ENCODE peak calls at places on chromosome 10, in eight cellular contexts. T is glutamatergic neuron, Y is fibroblast of lung, L is H54, C is lung microvascular endothelial cell, M is glomerular endothelial cell, N is ascending aorta, K is HTR-8/SVneo. D is an unnamed sample.

GRCh38 chr10:46282460-46283216 is 4.2 kb upstream of the ANTXRL start:
- DNase-seq in T (peak), Y (peak), L (peak), C (peak), M (no peak), N (peak), K (peak), D (no peak)

GRCh38 chr10:69958232-69958902 is 94.3 kb upstream of the MACROH2A2 start:
- DNase-seq in T (no peak), Y (peak), L (peak), C (peak), M (peak), N (peak), K (peak), D (no peak)

GRCh38 chr10:131694168-131694962 is 206.4 kb upstream of the PPP2R2D start:
- DNase-seq in T (no peak), Y (no peak), L (no peak), C (no peak), M (no peak), N (peak), K (no peak), D (no peak)

GRCh38 chr10:95821766-95822165 is 65.8 kb downstream of the ENTPD1 start:
- DNase-seq in T (no peak), Y (no peak), L (no peak), C (no peak), M (no peak), N (no peak), K (no peak), D (no peak)

GRCh38 chr10:101770331-101771215 is 5.3 kb downstream of the FGF8 start:
- DNase-seq in T (no peak), Y (no peak), L (no peak), C (no peak), M (no peak), N (no peak), K (no peak), D (no peak)

GRCh38 chr10:112970036-112970435 is 20.0 kb downstream of the TCF7L2 start:
- DNase-seq in T (no peak), Y (no peak), L (no peak), C (no peak), M (no peak), N (no peak), K (no peak), D (no peak)

GRCh38 chr10:100516847-100517246 is 2.8 kb downstream of the SEC31B start:
- DNase-seq in T (no peak), Y (no peak), L (no peak), C (peak), M (no peak), N (no peak), K (no peak), D (no peak)

GRCh38 chr10:89351402-89352038 is 23.7 kb downstream of the IFIT3 start:
- DNase-seq in T (no peak), Y (peak), L (no peak), C (peak), M (no peak), N (no peak), K (no peak), D (peak)

GRCh38 chr10:127887497-127888415 is 5.0 kb downstream of the CLRN3 start:
- DNase-seq in T (no peak), Y (no peak), L (no peak), C (peak), M (no peak), N (no peak), K (no peak), D (no peak)

GRCh38 chr10:124259139-124259825 is 159.4 kb downstream of the OAT start:
- DNase-seq in T (no peak), Y (no peak), L (no peak), C (no peak), M (no peak), N (no peak), K (no peak), D (no peak)

GRCh38 chr10:49056356-49056755 is 59.0 kb downstream of the VSTM4 start:
- DNase-seq in T (no peak), Y (peak), L (no peak), C (no peak), M (no peak), N (peak), K (no peak), D (no peak)

GRCh38 chr10:6755891-6756460 is 175.9 kb upstream of the PRKCQ start:
- DNase-seq in T (no peak), Y (peak), L (no peak), C (no peak), M (peak), N (no peak), K (peak), D (no peak)

D was measured in GM12878.